ENCODE peak calls at places on chromosome 18, in six cellular contexts. A is cardiac muscle cell, C is uterus, W is PC-9, K is fibroblast of pulmonary artery, U is heart right ventricle. L is an unnamed sample.

GRCh38 chr18:2522112-2522511 is 49.2 kb downstream of the METTL4 start:
- DNase-seq in A (no peak), C (no peak), W (no peak), K (no peak), U (no peak), L (no peak)

GRCh38 chr18:76262956-76263955 is 231.8 kb downstream of the ZNF516 start:
- DNase-seq in A (no peak), C (peak; percentile 46), W (no peak), K (no peak), U (no peak), L (no peak)

GRCh38 chr18:61992923-61993322 is 100.1 kb upstream of the RNF152 start:
- DNase-seq in A (peak; percentile 76), C (no peak), W (no peak), K (peak; percentile 72), U (no peak), L (no peak)

GRCh38 chr18:26549103-26549485 is 741 bp upstream of the KCTD1 start:
- DNase-seq in A (peak; percentile 58), C (peak; percentile 26), W (peak; percentile 45), K (peak; percentile 52), U (no peak), L (no peak)

GRCh38 chr18:39448942-39449341 is 1883.3 kb upstream of the CELF4 start:
- DNase-seq in A (peak; percentile 29), C (no peak), W (no peak), K (peak; percentile 60), U (no peak), L (no peak)

GRCh38 chr18:67385455-67385854 is 131.1 kb downstream of the DSEL start:
- DNase-seq in A (peak; percentile 41), C (no peak), W (no peak), K (peak; percentile 60), U (no peak), L (no peak)

GRCh38 chr18:2918761-2919550 is 72.2 kb downstream of the EMILIN2 start:
- DNase-seq in A (no peak), C (no peak), W (no peak), K (no peak), U (no peak), L (no peak)

GRCh38 chr18:36667811-36668210 is 161.0 kb downstream of the TPGS2 start:
- DNase-seq in A (no peak), C (no peak), W (no peak), K (no peak), U (no peak), L (no peak)

GRCh38 chr18:50780144-50780543 is 39.7 kb downstream of the MRO start:
- DNase-seq in A (no peak), C (no peak), W (no peak), K (no peak), U (no peak), L (no peak)

GRCh38 chr18:23458830-23459529 is 5.9 kb downstream of the RIOK3 start:
- DNase-seq in A (peak; percentile 41), C (no peak), W (no peak), K (peak; percentile 18), U (no peak), L (no peak)

GRCh38 chr18:25647404-25647803 is 295.4 kb upstream of the ZNF521 start:
- DNase-seq in A (no peak), C (no peak), W (no peak), K (no peak), U (no peak), L (no peak)

GRCh38 chr18:78241535-78242306 is 737.9 kb upstream of the SALL3 start:
- DNase-seq in A (no peak), C (no peak), W (no peak), K (no peak), U (no peak), L (no peak)

GRCh38 chr18:65567372-65567771 is 183.4 kb upstream of the CDH7 start:
- DNase-seq in A (no peak), C (no peak), W (no peak), K (peak; percentile 0), U (no peak), L (peak; percentile 35)

GRCh38 chr18:49201464-49201863 is 250.7 kb upstream of the SMAD7 start:
- DNase-seq in A (no peak), C (no peak), W (no peak), K (no peak), U (no peak), L (no peak)

GRCh38 chr18:49207373-49207772 is 253.1 kb downstream of the DYM start:
- DNase-seq in A (peak; percentile 10), C (no peak), W (peak; percentile 82), K (peak; percentile 31), U (no peak), L (no peak)

DNA sequence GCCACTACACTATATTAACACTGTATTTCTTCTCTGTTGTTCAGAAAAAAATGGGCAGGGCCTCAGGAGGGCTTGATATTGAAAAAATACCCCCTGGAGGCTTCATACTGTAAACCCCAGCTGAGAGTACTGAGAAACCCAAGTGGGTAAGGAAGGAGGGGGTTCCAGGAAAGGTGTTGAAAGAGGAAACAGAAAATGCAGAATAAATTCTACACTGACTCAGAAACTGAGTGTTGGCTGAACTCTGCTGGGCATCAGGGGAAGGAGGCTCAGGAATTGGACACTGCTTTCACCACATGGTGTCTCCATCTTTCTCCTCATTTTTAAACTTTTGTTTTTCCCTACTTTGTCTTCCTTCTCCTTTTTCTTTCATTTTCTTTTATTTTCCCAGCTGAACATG is 253.7 kb downstream of the DYM start:
- DNase-seq in A (peak; percentile 34), C (no peak), W (no peak), K (peak; percentile 35), U (no peak), L (no peak)
- TF ChIP-seq CTCF in A (peak; percentile 25), C (no peak), W (no peak), K (peak; percentile 31), U (no peak), L (no peak)

GRCh38 chr18:49648811-49649210 is 87.0 kb downstream of the LIPG start:
- DNase-seq in A (no peak), C (no peak), W (no peak), K (no peak), U (no peak), L (no peak)
- TF ChIP-seq CTCF in A (no peak), C (no peak), W (peak; percentile 31), K (no peak), U (no peak), L (no peak)

DNA sequence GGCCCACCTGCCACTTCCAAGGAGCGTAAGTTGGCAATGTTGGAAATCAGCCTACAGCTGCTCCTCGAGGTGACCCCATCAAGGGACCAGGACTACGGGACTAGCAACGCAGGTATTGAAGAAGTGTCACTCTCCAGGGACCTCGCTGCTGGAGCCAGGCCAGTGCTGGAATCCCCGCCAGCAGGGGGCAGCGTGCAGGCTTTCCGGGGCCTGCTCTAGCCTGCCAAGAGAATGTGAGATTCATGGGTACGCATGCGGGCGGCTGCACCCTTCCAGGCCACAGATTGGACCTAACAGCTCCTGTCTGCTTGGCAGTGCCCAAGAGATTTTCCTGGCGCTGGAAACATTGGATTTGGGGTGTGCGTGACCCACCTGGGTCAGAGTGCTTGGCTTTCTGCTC is 182.8 kb upstream of the RAB12 start:
- DNase-seq in A (no peak), C (no peak), W (no peak), K (no peak), U (no peak), L (no peak)
- TF ChIP-seq CTCF in A (peak; percentile 32), C (no peak), W (peak; percentile 57), K (peak; percentile 18), U (no peak), L (peak; percentile 16)

DNA sequence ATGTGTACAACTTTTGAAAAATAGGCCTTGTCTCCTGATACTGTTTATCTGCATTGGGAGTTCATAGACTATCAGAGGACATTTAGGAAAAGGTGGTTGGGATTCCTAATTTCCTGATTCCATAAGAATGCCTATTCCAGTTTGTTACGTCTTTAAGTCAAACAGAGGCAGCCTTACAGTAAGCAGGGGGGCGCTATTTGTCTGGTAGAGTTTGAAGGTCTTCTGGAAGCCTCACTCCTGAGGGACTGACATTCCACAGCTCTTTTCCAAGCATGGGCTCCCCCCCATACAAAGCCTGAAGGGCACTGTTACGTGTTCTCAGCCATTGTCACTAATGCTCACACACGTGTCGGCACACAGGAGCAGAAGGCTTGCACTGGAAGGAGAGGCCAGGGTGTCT is 154.3 kb downstream of the PTGR3 start:
- DNase-seq in A (no peak), C (no peak), W (no peak), K (no peak), U (no peak), L (no peak)
- TF ChIP-seq CTCF in A (no peak), C (no peak), W (no peak), K (no peak), U (no peak), L (no peak)

GRCh38 chr18:60411715-60412114 is 39.1 kb upstream of the MC4R start:
- DNase-seq in A (no peak), C (no peak), W (no peak), K (peak; percentile 0), U (no peak), L (no peak)
- TF ChIP-seq CTCF in A (no peak), C (no peak), W (no peak), K (peak; percentile 13), U (no peak), L (peak; percentile 39)

DNA sequence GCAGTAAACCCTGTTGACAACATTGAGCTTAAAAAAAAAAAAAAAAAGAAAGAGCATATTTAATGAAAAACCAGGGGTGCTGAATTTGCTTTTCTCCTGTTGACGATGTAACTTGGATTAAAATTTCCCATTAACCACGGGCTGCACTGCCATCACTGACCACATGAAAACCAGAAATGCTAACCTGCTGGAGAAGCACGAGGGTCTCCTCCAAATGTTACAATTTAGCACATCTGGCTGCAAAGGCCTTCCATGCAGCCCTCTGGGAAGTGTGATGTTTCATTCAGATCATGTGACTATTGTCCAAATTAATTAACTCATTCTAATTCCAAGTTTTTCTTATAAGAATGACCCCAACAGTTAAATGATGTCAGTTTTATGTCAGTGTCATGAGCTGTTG is 26.9 kb upstream of the SERPINB12 start:
- DNase-seq in A (no peak), C (no peak), W (no peak), K (no peak), U (no peak), L (no peak)
- TF ChIP-seq CTCF in A (no peak), C (no peak), W (no peak), K (peak; percentile 18), U (no peak), L (peak; percentile 9)

DNA sequence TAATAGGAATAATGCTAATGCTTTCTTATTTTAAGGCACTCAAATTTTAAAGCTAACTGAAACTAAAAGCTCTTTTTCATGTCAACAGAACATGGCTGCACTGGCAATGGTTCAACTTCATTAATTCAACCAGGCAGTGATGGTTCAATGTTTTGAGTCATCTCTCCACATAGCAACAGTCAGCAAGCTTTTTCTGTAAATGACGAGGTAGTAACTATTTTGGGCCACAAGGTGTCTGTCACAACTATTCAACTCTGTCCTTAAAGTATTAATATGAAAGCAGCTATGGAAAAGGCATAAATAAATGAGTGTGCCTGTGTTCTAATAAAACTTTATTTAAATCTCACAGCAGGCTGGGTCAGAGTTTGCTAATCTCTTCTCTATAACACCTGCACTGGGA is 1425.6 kb upstream of the PIK3C3 start:
- DNase-seq in A (peak; percentile 43), C (no peak), W (no peak), K (peak; percentile 47), U (no peak), L (peak; percentile 13)
- TF ChIP-seq CTCF in A (peak; percentile 16), C (no peak), W (peak; percentile 22), K (peak; percentile 15), U (no peak), L (peak; percentile 46)